ENCODE peak calls at places on chromosomes 13 and 19, in nine cellular contexts. L, B, U, C, F, W, E, O and N are unnamed samples.

GRCh38 chr13:49784886-49785570 is 7.5 kb downstream of the KPNA3 start:
- DNase-seq in L (no peak), B (no peak), U (no peak), C (no peak), F (no peak), W (no peak), E (no peak), O (peak; percentile 1), N (no peak)

GRCh38 chr13:30796833-30797601 is 61.7 kb downstream of the ALOX5AP start:
- DNase-seq in L (no peak), B (no peak), U (no peak), C (peak; percentile 60), F (no peak), W (no peak), E (peak; percentile 82), O (no peak), N (no peak)

GRCh38 chr19:5103061-5103701 is 134.3 kb downstream of the KDM4B start:
- DNase-seq in L (no peak), B (no peak), U (no peak), C (no peak), F (peak; percentile 82), W (no peak), E (no peak), O (peak; percentile 57), N (peak; percentile 24)

GRCh38 chr19:21256722-21257121 is 72.5 kb downstream of the ZNF708 start:
- DNase-seq in L (no peak), B (peak; percentile 68), U (no peak), C (no peak), F (no peak), W (no peak), E (no peak), O (peak; percentile 4), N (no peak)

GRCh38 chr19:5299137-5299536 is 41.5 kb downstream of the PTPRS start:
- DNase-seq in L (no peak), B (no peak), U (no peak), C (no peak), F (no peak), W (no peak), E (no peak), O (no peak), N (no peak)

GRCh38 chr13:98528663-98529064 is 48.2 kb downstream of the STK24 start:
- DNase-seq in L (no peak), B (no peak), U (no peak), C (no peak), F (no peak), W (no peak), E (no peak), O (peak; percentile 70), N (no peak)

GRCh38 chr13:43346427-43346826 is 323.0 kb downstream of the DNAJC15 start:
- DNase-seq in L (no peak), B (no peak), U (no peak), C (no peak), F (no peak), W (no peak), E (no peak), O (no peak), N (no peak)

GRCh38 chr19:42156571-42156970 is 24.3 kb upstream of the POU2F2 start:
- DNase-seq in L (no peak), B (no peak), U (no peak), C (no peak), F (no peak), W (no peak), E (no peak), O (no peak), N (no peak)

GRCh38 chr13:89238496-89238895 is 1567.3 kb downstream of the SLITRK5 start:
- DNase-seq in L (no peak), B (no peak), U (no peak), C (no peak), F (no peak), W (no peak), E (no peak), O (no peak), N (no peak)

GRCh38 chr19:36837525-36837901 is 674 bp downstream of the ZNF790 start:
- DNase-seq in L (no peak), B (no peak), U (no peak), C (no peak), F (no peak), W (no peak), E (no peak), O (no peak), N (no peak)

GRCh38 chr19:10760268-10760944 is 42.5 kb downstream of the DNM2 start:
- DNase-seq in L (no peak), B (no peak), U (no peak), C (peak; percentile 50), F (no peak), W (no peak), E (no peak), O (no peak), N (no peak)

GRCh38 chr19:45195764-45196163 is 17.2 kb downstream of the BLOC1S3 start:
- DNase-seq in L (no peak), B (no peak), U (no peak), C (no peak), F (no peak), W (no peak), E (no peak), O (peak; percentile 58), N (no peak)

GRCh38 chr19:4414144-4414799 is 11.8 kb downstream of the CHAF1A start:
- DNase-seq in L (no peak), B (no peak), U (no peak), C (no peak), F (no peak), W (no peak), E (no peak), O (peak; percentile 38), N (no peak)

GRCh38 chr19:45254044-45254531 is 3.0 kb downstream of the MARK4 start:
- DNase-seq in L (no peak), B (no peak), U (no peak), C (no peak), F (no peak), W (no peak), E (no peak), O (no peak), N (no peak)

GRCh38 chr13:113608246-113608635 is 23.7 kb downstream of the TFDP1 start:
- DNase-seq in L (no peak), B (no peak), U (no peak), C (no peak), F (no peak), W (no peak), E (no peak), O (no peak), N (no peak)

GRCh38 chr13:92137519-92137918 is 739.1 kb downstream of the GPC5 start:
- DNase-seq in L (no peak), B (no peak), U (no peak), C (no peak), F (no peak), W (no peak), E (no peak), O (no peak), N (no peak)

GRCh38 chr13:84745051-84745551 is 862.8 kb upstream of the SLITRK1 start:
- DNase-seq in L (no peak), B (no peak), U (no peak), C (no peak), F (no peak), W (no peak), E (no peak), O (no peak), N (no peak)

GRCh38 chr19:1130801-1131717 is 27.3 kb downstream of the GPX4 start:
- DNase-seq in L (no peak), B (no peak), U (no peak), C (peak; percentile 69), F (no peak), W (peak; percentile 63), E (no peak), O (no peak), N (no peak)

GRCh38 chr19:48737360-48737998 is 2.9 kb downstream of the RASIP1 start:
- DNase-seq in L (no peak), B (peak; percentile 68), U (no peak), C (no peak), F (peak; percentile 78), W (no peak), E (no peak), O (no peak), N (no peak)

GRCh38 chr13:20401586-20401957 is 124.1 kb downstream of the CRYL1 start:
- DNase-seq in L (no peak), B (no peak), U (no peak), C (no peak), F (no peak), W (no peak), E (no peak), O (no peak), N (no peak)

GRCh38 chr13:20402881-20403280 is 122.8 kb downstream of the CRYL1 start:
- DNase-seq in L (no peak), B (no peak), U (no peak), C (no peak), F (no peak), W (no peak), E (no peak), O (no peak), N (no peak)

GRCh38 chr13:20400774-20401173 is 124.9 kb downstream of the CRYL1 start:
- DNase-seq in L (no peak), B (no peak), U (peak; percentile 13), C (no peak), F (no peak), W (no peak), E (no peak), O (peak; percentile 66), N (no peak)

GRCh38 chr13:20403826-20404225 is 121.8 kb downstream of the CRYL1 start:
- DNase-seq in L (no peak), B (no peak), U (no peak), C (no peak), F (no peak), W (no peak), E (no peak), O (no peak), N (no peak)

GRCh38 chr13:20401958-20402856 is 123.5 kb downstream of the CRYL1 start:
- DNase-seq in L (no peak), B (no peak), U (no peak), C (no peak), F (no peak), W (no peak), E (no peak), O (peak; percentile 27), N (no peak)
- TF ChIP-seq CTCF in L (no peak), B (no peak), U (no peak), C (no peak), F (no peak), W (no peak), E (no peak), O (no peak), N (no peak)

GRCh38 chr19:37906868-37907734 is at the start of gene SIPA1L3:
- DNase-seq in L (peak; percentile 96), B (peak; percentile 99), U (peak; percentile 86), C (peak; percentile 95), F (peak; percentile 97), W (peak; percentile 97), E (peak; percentile 92), O (peak; percentile 93), N (peak; percentile 89)
- TF ChIP-seq CTCF in L (no peak), B (no peak), U (no peak), C (no peak), F (no peak), W (no peak), E (no peak), O (peak; percentile 12), N (no peak)

GRCh38 chr19:51168571-51169282 is 26.6 kb downstream of the SIGLEC7 start:
- DNase-seq in L (no peak), B (no peak), U (no peak), C (no peak), F (no peak), W (no peak), E (no peak), O (no peak), N (no peak)
- TF ChIP-seq CTCF in L (no peak), B (no peak), U (no peak), C (no peak), F (no peak), W (no peak), E (no peak), O (no peak), N (no peak)

GRCh38 chr13:46149272-46150133 is 32.5 kb downstream of the LCP1 start:
- DNase-seq in L (no peak), B (no peak), U (no peak), C (no peak), F (no peak), W (no peak), E (no peak), O (peak; percentile 6), N (no peak)
- TF ChIP-seq CTCF in L (no peak), B (no peak), U (no peak), C (no peak), F (no peak), W (no peak), E (no peak), O (no peak), N (no peak)